ENCODE peak calls at places on chromosome 12, in eight cellular contexts. L is AG10803; H is activated T-helper 1 cell treated with anti-CD3 and anti-CD28 coated beads, Interleukin-12 subunit alpha, Interleukin-12 subunit beta, Interleukin-2, Interleukin-4 antibody, amounts not matched to agents 30 ng/mL and 10 ng/mL and 1 ng/mL, durations not matched to agents 14 hours and 24 hours and 36 hours; N is EL; V is HT1080; S is mesendoderm; A is left ventricle myocardium inferior; R is HL-60. M is an unnamed sample.

GRCh38 chr12:132952371-132953162 is 3.5 kb downstream of the ZNF605 start:
- DNase-seq in L (no peak), H (no peak), N (no peak), V (no peak), S (no peak), A (no peak), R (no peak), M (no peak)

GRCh38 chr12:37672655-37673260 is 643.8 kb upstream of the ALG10B start:
- DNase-seq in L (no peak), H (no peak), N (no peak), V (no peak), S (peak), A (no peak), R (no peak), M (no peak)

GRCh38 chr12:1277905-1278304 is 286.9 kb downstream of the ERC1 start:
- DNase-seq in L (no peak), H (no peak), N (no peak), V (no peak), S (no peak), A (no peak), R (no peak), M (no peak)

GRCh38 chr12:124938606-124939427 is 24.4 kb upstream of the UBC start:
- DNase-seq in L (peak), H (peak), N (peak), V (peak), S (peak), A (peak), R (peak), M (peak)

GRCh38 chr12:10928746-10929286 is at the start of gene PRH2:
- DNase-seq in L (no peak), H (no peak), N (no peak), V (no peak), S (no peak), A (no peak), R (no peak), M (no peak)

GRCh38 chr12:67721216-67721615 is 72.7 kb downstream of the DYRK2 start:
- DNase-seq in L (no peak), H (no peak), N (no peak), V (no peak), S (no peak), A (peak), R (no peak), M (no peak)

GRCh38 chr12:3752096-3752709 is 706 bp downstream of the CRACR2A start:
- DNase-seq in L (peak), H (peak), N (peak), V (peak), S (peak), A (peak), R (peak), M (peak)

GRCh38 chr12:109479761-109480160 is 2.3 kb downstream of the UBE3B start:
- DNase-seq in L (no peak), H (no peak), N (no peak), V (no peak), S (no peak), A (no peak), R (no peak), M (no peak)

GRCh38 chr12:20368653-20369163 is 371 bp downstream of the PDE3A start:
- DNase-seq in L (peak), H (no peak), N (peak), V (peak), S (peak), A (peak), R (no peak), M (no peak)

GRCh38 chr12:52249041-52249461 is 16.0 kb downstream of the KRT7 start:
- DNase-seq in L (peak), H (no peak), N (no peak), V (no peak), S (no peak), A (peak), R (no peak), M (no peak)

GRCh38 chr12:131053567-131053966 is 99.9 kb downstream of the ADGRD1 start:
- DNase-seq in L (no peak), H (no peak), N (no peak), V (no peak), S (no peak), A (no peak), R (no peak), M (no peak)

GRCh38 chr12:109951751-109952150 is 44.4 kb downstream of the GIT2 start:
- DNase-seq in L (peak), H (no peak), N (peak), V (peak), S (peak), A (peak), R (no peak), M (no peak)

GRCh38 chr12:67025543-67026114 is 243.5 kb upstream of the CAND1 start:
- DNase-seq in L (peak), H (no peak), N (peak), V (peak), S (peak), A (no peak), R (peak), M (peak)

GRCh38 chr12:52243264-52243773 is 10.3 kb downstream of the KRT7 start:
- DNase-seq in L (no peak), H (no peak), N (peak), V (peak), S (no peak), A (no peak), R (no peak), M (no peak)

GRCh38 chr12:92133795-92134637 is 11.6 kb downstream of the BTG1 start:
- DNase-seq in L (no peak), H (no peak), N (no peak), V (no peak), S (peak), A (no peak), R (no peak), M (no peak)

GRCh38 chr12:56581418-56582145 is 48.5 kb downstream of the BAZ2A start:
- DNase-seq in L (no peak), H (no peak), N (peak), V (peak), S (peak), A (no peak), R (no peak), M (no peak)

GRCh38 chr12:46818654-46819053 is 7.1 kb downstream of the SLC38A4 start:
- DNase-seq in L (peak), H (no peak), N (no peak), V (no peak), S (no peak), A (no peak), R (no peak), M (no peak)

GRCh38 chr12:121383601-121384019 is 16.3 kb upstream of the RNF34 start:
- DNase-seq in L (no peak), H (no peak), N (no peak), V (no peak), S (no peak), A (no peak), R (no peak), M (no peak)

M was measured in activated T-helper 9 cell treated with anti-CD3 and anti-CD28 coated beads, Interleukin-2, amount 50 U/mL, for 16 hours.